ENCODE peak calls at places on chromosome 21, in four cellular contexts. One of them, this sample, is unnamed.

GRCh38 chr21:32256873-32257620 is 21.8 kb downstream of the MIS18A start:
- DNase-seq in HCT116: no peak
- DNase-seq in HepG2: no peak
- DNase-seq in K562: no peak
- DNase-seq in this sample: no peak

GRCh38 chr21:33196956-33197374 is 32.8 kb upstream of the IFNAR2 start:
- DNase-seq in K562: peak
- DNase-seq in HepG2: peak
- DNase-seq in HCT116: peak
- DNase-seq in this sample: peak

GRCh38 chr21:30563072-30563471 is 2.0 kb upstream of the KRTAP19-7 start:
- DNase-seq in HepG2: no peak
- DNase-seq in K562: no peak
- DNase-seq in HCT116: no peak
- DNase-seq in this sample: no peak

GRCh38 chr21:45698493-45698947 is 55.0 kb downstream of the PCBP3 start:
- DNase-seq in K562: no peak
- DNase-seq in HepG2: no peak
- DNase-seq in HCT116: no peak
- DNase-seq in this sample: no peak

GRCh38 chr21:34892196-34892595 is 156.9 kb downstream of the RUNX1 start:
- DNase-seq in HepG2: no peak
- DNase-seq in HCT116: no peak
- DNase-seq in K562: no peak
- DNase-seq in this sample: no peak

GRCh38 chr21:32083175-32083574 is 195.7 kb downstream of the MIS18A start:
- DNase-seq in HepG2: no peak
- DNase-seq in K562: no peak
- DNase-seq in HCT116: no peak
- DNase-seq in this sample: no peak

GRCh38 chr21:45376459-45377324 is 28.3 kb upstream of the COL18A1 start:
- DNase-seq in HepG2: no peak
- DNase-seq in K562: no peak
- DNase-seq in HCT116: no peak
- DNase-seq in this sample: no peak

GRCh38 chr21:29362758-29363157 is 64.0 kb downstream of the BACH1 start:
- DNase-seq in HepG2: no peak
- DNase-seq in K562: no peak
- DNase-seq in HCT116: no peak
- DNase-seq in this sample: no peak

GRCh38 chr21:46325073-46325912 is 1.3 kb downstream of the PCNT start:
- DNase-seq in HepG2: peak
- DNase-seq in HCT116: peak
- DNase-seq in K562: peak
- DNase-seq in this sample: no peak

GRCh38 chr21:37564924-37565529 is 198.5 kb downstream of the DYRK1A start:
- DNase-seq in K562: peak
- DNase-seq in HepG2: peak
- DNase-seq in HCT116: no peak
- DNase-seq in this sample: no peak

GRCh38 chr21:14620152-14620551 is 74.0 kb upstream of the SAMSN1 start:
- DNase-seq in HCT116: no peak
- DNase-seq in HepG2: no peak
- DNase-seq in K562: no peak
- DNase-seq in this sample: no peak

GRCh38 chr21:28959367-28960099 is 33.1 kb downstream of the LTN1 start:
- DNase-seq in HCT116: no peak
- DNase-seq in K562: peak
- DNase-seq in HepG2: peak
- DNase-seq in this sample: no peak

GRCh38 chr21:30434033-30434631 is 4.1 kb downstream of the KRTAP13-4 start:
- DNase-seq in HCT116: no peak
- DNase-seq in HepG2: no peak
- DNase-seq in K562: peak
- DNase-seq in this sample: peak

GRCh38 chr21:25752389-25752788 is 17.6 kb downstream of the GABPA start:
- DNase-seq in HCT116: no peak
- DNase-seq in K562: no peak
- DNase-seq in HepG2: no peak
- DNase-seq in this sample: no peak

GRCh38 chr21:25801217-25802015 is 66.6 kb downstream of the GABPA start:
- DNase-seq in HCT116: peak
- DNase-seq in HepG2: peak
- DNase-seq in K562: peak
- DNase-seq in this sample: peak

GRCh38 chr21:29322570-29322957 is 23.8 kb downstream of the BACH1 start:
- DNase-seq in HCT116: no peak
- DNase-seq in HepG2: no peak
- DNase-seq in K562: no peak
- DNase-seq in this sample: no peak

GRCh38 chr21:17045214-17045835 is 467.5 kb upstream of the CXADR start:
- DNase-seq in K562: peak
- DNase-seq in HepG2: no peak
- DNase-seq in HCT116: no peak
- DNase-seq in this sample: no peak

GRCh38 chr21:36510911-36511310 is 31.0 kb upstream of the CLDN14 start:
- DNase-seq in K562: no peak
- DNase-seq in HCT116: no peak
- DNase-seq in HepG2: no peak
- DNase-seq in this sample: no peak

GRCh38 chr21:40840441-40840840 is 6.5 kb downstream of the DSCAM start:
- DNase-seq in HepG2: no peak
- DNase-seq in HCT116: no peak
- DNase-seq in K562: no peak
- DNase-seq in this sample: no peak
- TF ChIP-seq POLR2AphosphoS5 in HepG2: no peak
- TF ChIP-seq POLR2AphosphoS5 in HCT116: no peak
- TF ChIP-seq POLR2AphosphoS5 in K562: no peak
- TF ChIP-seq POLR2AphosphoS5 in this sample: no peak

GRCh38 chr21:42012344-42012743 is 2.2 kb upstream of the ZBTB21 start:
- DNase-seq in HCT116: no peak
- DNase-seq in K562: no peak
- DNase-seq in HepG2: no peak
- DNase-seq in this sample: no peak
- TF ChIP-seq TCF7L2 in HCT116: no peak
- TF ChIP-seq TCF7L2 in K562: no peak
- TF ChIP-seq TCF7L2 in HepG2: no peak
- TF ChIP-seq TCF7L2 in this sample: no peak

GRCh38 chr21:44365251-44365966 is 12.0 kb downstream of the TRPM2 start:
- DNase-seq in HCT116: no peak
- DNase-seq in HepG2: no peak
- DNase-seq in K562: no peak
- DNase-seq in this sample: no peak
- TF ChIP-seq POLR2AphosphoS5 in HCT116: no peak
- TF ChIP-seq POLR2AphosphoS5 in HepG2: no peak
- TF ChIP-seq POLR2AphosphoS5 in K562: no peak
- TF ChIP-seq POLR2AphosphoS5 in this sample: no peak

DNA sequence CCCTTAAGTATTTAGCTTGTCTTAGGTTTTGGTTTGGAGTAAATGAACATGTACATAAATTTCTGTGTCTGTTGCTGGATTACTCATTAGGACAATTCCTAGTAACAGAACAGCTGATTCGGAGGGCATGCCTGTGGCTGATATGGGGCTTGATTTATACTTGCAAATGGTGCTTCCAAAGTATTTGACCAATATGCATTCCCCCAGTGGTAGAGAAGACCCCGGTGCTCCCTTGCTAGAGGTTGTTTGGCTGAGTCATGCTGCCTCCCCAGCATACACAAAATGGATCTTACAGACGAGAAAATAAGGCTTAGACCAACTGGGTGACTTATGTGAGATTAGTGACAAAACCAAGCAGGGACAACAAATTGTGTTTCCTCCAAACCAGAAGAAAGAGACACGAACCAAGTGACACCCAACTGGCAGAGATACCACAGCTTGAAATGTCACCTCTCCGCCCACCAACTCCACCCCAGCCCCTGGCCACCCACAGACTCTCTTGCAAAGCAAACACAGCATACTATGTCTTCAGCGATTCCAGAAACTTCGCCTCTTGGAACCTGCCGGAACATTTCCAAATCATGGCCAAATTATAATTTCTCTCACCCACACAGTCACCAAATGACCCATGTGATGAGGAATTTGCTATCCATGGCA is 75.9 kb upstream of the ETS2 start:
- DNase-seq in HepG2: no peak
- DNase-seq in K562: no peak
- DNase-seq in HCT116: no peak
- DNase-seq in this sample: no peak
- TF ChIP-seq TCF7L2 in HepG2: no peak
- TF ChIP-seq TCF7L2 in K562: no peak
- TF ChIP-seq TCF7L2 in HCT116: no peak
- TF ChIP-seq TCF7L2 in this sample: no peak

This sample was measured in Panc1.